ENCODE peak calls at places on chromosome 14, in five cellular contexts. J, H, W, T and E are unnamed samples.

GRCh38 chr14:71113376-71113775 is 206.1 kb downstream of the PCNX1 start:
- DNase-seq in H (no peak), W (no peak), T (no peak), J (no peak), E (no peak)

GRCh38 chr14:77219591-77219990 is 38.0 kb downstream of the TMEM63C start:
- DNase-seq in T (no peak), H (no peak), J (no peak), W (no peak), E (no peak)

GRCh38 chr14:54803926-54804719 is 98.5 kb downstream of the GCH1 start:
- DNase-seq in H (no peak), W (no peak), J (peak; percentile 13), T (no peak), E (no peak)

GRCh38 chr14:72588521-72588920 is 305.4 kb downstream of the DPF3 start:
- DNase-seq in H (no peak), W (no peak), J (no peak), T (no peak), E (no peak)

GRCh38 chr14:93688239-93688666 is 100.0 kb downstream of the PRIMA1 start:
- DNase-seq in H (no peak), W (no peak), J (no peak), T (no peak), E (no peak)

GRCh38 chr14:33026850-33027420 is 88.3 kb downstream of the NPAS3 start:
- DNase-seq in H (no peak), T (no peak), J (no peak), W (no peak), E (no peak)

GRCh38 chr14:43503508-43503907 is 1003.6 kb downstream of the FSCB start:
- DNase-seq in W (no peak), H (no peak), J (peak; percentile 17), T (no peak), E (peak; percentile 8)

GRCh38 chr14:104550340-104550848 is 29.2 kb upstream of the C14orf180 start:
- DNase-seq in J (no peak), T (no peak), H (no peak), W (peak; percentile 19), E (no peak)

GRCh38 chr14:92928961-92929688 is 6.2 kb downstream of the CHGA start:
- DNase-seq in T (no peak), J (no peak), W (no peak), H (no peak), E (no peak)

GRCh38 chr14:32083789-32084188 is 6.7 kb downstream of the ARHGAP5 start:
- DNase-seq in T (no peak), J (peak; percentile 94), W (no peak), H (no peak), E (no peak)

GRCh38 chr14:45798659-45799058 is 545.7 kb upstream of the MIS18BP1 start:
- DNase-seq in T (no peak), J (no peak), H (no peak), W (no peak), E (no peak)

GRCh38 chr14:99681101-99681831 is 2.8 kb upstream of the CYP46A1 start:
- DNase-seq in W (no peak), T (no peak), H (no peak), J (no peak), E (no peak)

GRCh38 chr14:105287249-105288102 is 13.3 kb downstream of the BRF1 start:
- DNase-seq in H (no peak), J (no peak), T (no peak), W (peak; percentile 60), E (peak; percentile 11)

GRCh38 chr14:92897922-92898599 is 24.9 kb upstream of the CHGA start:
- DNase-seq in H (no peak), T (no peak), J (no peak), W (no peak), E (no peak)

GRCh38 chr14:72753879-72754400 is 140.0 kb downstream of the DPF3 start:
- DNase-seq in H (no peak), J (no peak), T (no peak), W (no peak), E (no peak)

GRCh38 chr14:99194136-99194535 is 77.9 kb downstream of the BCL11B start:
- DNase-seq in H (no peak), W (no peak), T (no peak), J (no peak), E (no peak)

GRCh38 chr14:98203421-98203820 is 1068.6 kb downstream of the BCL11B start:
- DNase-seq in T (no peak), J (no peak), H (no peak), W (no peak), E (no peak)

GRCh38 chr14:20455355-20456300 is 602 bp downstream of the APEX1 start:
- DNase-seq in T (no peak), J (no peak), H (peak; percentile 84), W (peak; percentile 80), E (no peak)

GRCh38 chr14:52117433-52117832 is 48.6 kb upstream of the NID2 start:
- DNase-seq in T (no peak), J (no peak), W (no peak), H (no peak), E (no peak)

GRCh38 chr14:103849151-103850013 is 2.0 kb upstream of the PPP1R13B start:
- DNase-seq in H (no peak), W (no peak), J (peak; percentile 51), T (no peak), E (no peak)

GRCh38 chr14:35959835-35960234 is 133.7 kb downstream of the BRMS1L start:
- DNase-seq in J (no peak), H (no peak), T (no peak), W (no peak), E (no peak)

GRCh38 chr14:94466706-94467370 is 9.2 kb downstream of the SERPINA9 start:
- DNase-seq in W (no peak), J (no peak), T (no peak), H (no peak), E (peak; percentile 62)

GRCh38 chr14:59829941-59830734 is 40.4 kb downstream of the RTN1 start:
- DNase-seq in W (no peak), T (peak; percentile 2), H (no peak), J (no peak), E (no peak)

GRCh38 chr14:33679461-33680225 is 271.2 kb downstream of the EGLN3 start:
- DNase-seq in H (no peak), J (no peak), T (no peak), W (no peak), E (no peak)

GRCh38 chr14:55136241-55136640 is 7.2 kb downstream of the LGALS3 start:
- DNase-seq in T (no peak), H (no peak), J (no peak), W (no peak), E (no peak)

GRCh38 chr14:33568935-33569579 is 381.8 kb downstream of the EGLN3 start:
- DNase-seq in J (no peak), H (no peak), W (no peak), T (no peak), E (no peak)

GRCh38 chr14:64464695-64465094 is 604 bp upstream of the AKAP5 start:
- DNase-seq in W (no peak), T (no peak), H (no peak), J (no peak), E (peak; percentile 29)

GRCh38 chr14:38070213-38070612 is 137.5 kb upstream of the SSTR1 start:
- DNase-seq in T (no peak), W (no peak), H (no peak), J (no peak), E (no peak)

GRCh38 chr14:24428628-24429394 is 657 bp downstream of the CBLN3 start:
- DNase-seq in J (no peak), H (no peak), T (no peak), W (no peak), E (peak; percentile 10)

GRCh38 chr14:29757711-29758233 is 169.9 kb downstream of the PRKD1 start:
- DNase-seq in H (no peak), J (no peak), T (no peak), W (no peak), E (no peak)

GRCh38 chr14:34179723-34180122 is 228.8 kb upstream of the EGLN3 start:
- DNase-seq in H (no peak), T (no peak), J (no peak), W (no peak), E (no peak)

GRCh38 chr14:103628684-103629502 is at the start of gene KLC1:
- DNase-seq in T (peak; percentile 31), H (peak; percentile 84), J (no peak), W (peak; percentile 97), E (peak; percentile 78)

GRCh38 chr14:38256358-38256840 is 506 bp upstream of the CLEC14A start:
- DNase-seq in T (no peak), H (no peak), W (no peak), J (no peak), E (no peak)

GRCh38 chr14:90487031-90487430 is 90.2 kb downstream of the CALM1 start:
- DNase-seq in J (no peak), H (no peak), W (peak; percentile 82), T (no peak), E (no peak)
- TF ChIP-seq JUND in J (no peak), H (no peak), W (no peak), T (no peak), E (no peak)

DNA sequence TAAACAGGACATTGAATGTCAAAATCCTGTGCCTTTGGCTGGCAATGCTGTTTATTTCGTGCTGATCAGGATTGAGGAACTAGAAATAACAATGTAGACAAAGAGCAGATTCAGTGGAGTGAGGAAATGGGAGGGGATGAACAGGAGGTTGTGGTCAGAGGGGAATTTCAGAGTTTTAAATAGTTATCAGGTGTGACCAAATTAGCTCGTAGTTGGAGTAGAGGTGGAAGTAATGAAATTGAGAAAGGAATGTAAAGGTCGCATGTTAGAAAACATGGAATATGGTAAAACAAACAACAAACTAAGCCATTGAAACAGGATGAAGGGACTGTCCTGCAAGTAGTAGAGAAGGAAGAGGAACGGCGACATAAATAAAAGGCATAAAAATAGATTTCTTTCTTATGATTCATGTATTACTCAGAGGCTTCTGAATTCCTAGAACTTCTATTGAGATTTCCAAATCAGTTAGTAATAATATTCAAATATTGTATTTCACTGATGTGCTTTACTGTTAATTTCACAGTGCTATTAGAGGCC is 9.5 kb upstream of the SAV1 start:
- DNase-seq in T (peak; percentile 70), W (no peak), H (no peak), J (peak; percentile 1), E (no peak)
- TF ChIP-seq JUND in T (no peak), W (peak; percentile 41), H (no peak), J (no peak), E (no peak)

GRCh38 chr14:69558774-69559173 is 15.9 kb downstream of the CCDC177 start:
- DNase-seq in J (no peak), H (no peak), T (no peak), W (no peak), E (no peak)
- TF ChIP-seq JUND in J (no peak), H (no peak), T (no peak), W (no peak), E (no peak)

GRCh38 chr14:61229475-61229888 is 51.7 kb downstream of the TMEM30B start:
- DNase-seq in H (no peak), W (no peak), T (no peak), J (peak; percentile 10), E (no peak)
- TF ChIP-seq JUND in H (no peak), W (no peak), T (no peak), J (no peak), E (no peak)